ENCODE peak calls at places on chromosomes 2 and 18, in six cellular contexts. B, V, Y, K, D and O are unnamed samples.

GRCh38 chr18:24600076-24600654 is 139.7 kb downstream of the HRH4 start:
- DNase-seq in B (no peak), V (peak), Y (no peak), K (peak), D (no peak), O (peak)

GRCh38 chr2:128781166-128781887 is 462.7 kb upstream of the HS6ST1 start:
- DNase-seq in B (peak), V (no peak), Y (no peak), K (no peak), D (peak), O (no peak)

GRCh38 chr2:232216028-232216427 is 162.5 kb upstream of the ALPP start:
- DNase-seq in B (no peak), V (no peak), Y (no peak), K (no peak), D (no peak), O (no peak)

GRCh38 chr2:199484927-199485326 is 27.2 kb upstream of the SATB2 start:
- DNase-seq in B (no peak), V (no peak), Y (no peak), K (peak), D (no peak), O (no peak)

GRCh38 chr2:160489096-160489495 is 4.5 kb downstream of the RBMS1 start:
- DNase-seq in B (no peak), V (peak), Y (no peak), K (no peak), D (no peak), O (no peak)

GRCh38 chr2:30332791-30333453 is 101.6 kb downstream of the LBH start:
- DNase-seq in B (no peak), V (no peak), Y (no peak), K (no peak), D (no peak), O (no peak)

GRCh38 chr2:40043191-40043590 is 264.1 kb upstream of the THUMPD2 start:
- DNase-seq in B (no peak), V (no peak), Y (no peak), K (peak), D (no peak), O (peak)

GRCh38 chr18:57624988-57625387 is 3.4 kb upstream of the NARS1 start:
- DNase-seq in B (no peak), V (peak), Y (no peak), K (peak), D (no peak), O (peak)

DNA sequence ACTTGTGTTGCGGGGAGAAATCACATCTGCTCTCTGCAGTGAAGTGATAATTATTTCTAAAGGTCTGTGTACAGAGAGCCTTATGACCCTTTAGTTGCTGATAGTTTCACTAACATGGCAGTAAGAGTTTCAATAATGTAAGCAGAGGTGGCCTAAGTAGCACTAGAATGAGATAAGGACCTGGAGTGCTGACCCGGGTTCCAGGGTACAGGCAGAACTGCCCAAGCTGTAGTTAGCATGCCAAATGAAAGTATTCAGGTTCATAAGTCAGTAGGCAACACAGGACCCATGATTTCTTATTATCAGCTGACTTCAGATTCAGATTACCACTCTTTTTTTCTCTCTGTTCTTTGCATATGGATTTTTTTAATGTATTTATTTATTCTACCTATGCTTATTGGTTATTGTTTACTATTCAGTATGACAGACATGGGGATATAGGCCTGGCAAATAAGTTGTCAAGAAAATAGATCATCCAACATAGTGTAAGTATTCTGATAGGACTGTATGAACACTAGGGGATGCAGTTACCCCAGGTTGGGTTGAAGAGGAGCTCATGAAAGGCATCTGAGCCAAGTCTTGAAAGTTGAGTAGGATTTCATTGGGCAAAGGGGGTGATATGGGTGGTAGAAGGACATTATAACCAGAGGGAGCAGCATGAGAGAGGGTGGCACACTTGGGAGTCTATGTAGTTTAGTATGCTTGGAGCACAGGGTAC is 105.2 kb downstream of the CCDC85A start:
- DNase-seq in B (no peak), V (no peak), Y (no peak), K (no peak), D (no peak), O (no peak)
- TF ChIP-seq CTCF in B (no peak), V (no peak), Y (peak), K (peak), D (peak), O (no peak)

DNA sequence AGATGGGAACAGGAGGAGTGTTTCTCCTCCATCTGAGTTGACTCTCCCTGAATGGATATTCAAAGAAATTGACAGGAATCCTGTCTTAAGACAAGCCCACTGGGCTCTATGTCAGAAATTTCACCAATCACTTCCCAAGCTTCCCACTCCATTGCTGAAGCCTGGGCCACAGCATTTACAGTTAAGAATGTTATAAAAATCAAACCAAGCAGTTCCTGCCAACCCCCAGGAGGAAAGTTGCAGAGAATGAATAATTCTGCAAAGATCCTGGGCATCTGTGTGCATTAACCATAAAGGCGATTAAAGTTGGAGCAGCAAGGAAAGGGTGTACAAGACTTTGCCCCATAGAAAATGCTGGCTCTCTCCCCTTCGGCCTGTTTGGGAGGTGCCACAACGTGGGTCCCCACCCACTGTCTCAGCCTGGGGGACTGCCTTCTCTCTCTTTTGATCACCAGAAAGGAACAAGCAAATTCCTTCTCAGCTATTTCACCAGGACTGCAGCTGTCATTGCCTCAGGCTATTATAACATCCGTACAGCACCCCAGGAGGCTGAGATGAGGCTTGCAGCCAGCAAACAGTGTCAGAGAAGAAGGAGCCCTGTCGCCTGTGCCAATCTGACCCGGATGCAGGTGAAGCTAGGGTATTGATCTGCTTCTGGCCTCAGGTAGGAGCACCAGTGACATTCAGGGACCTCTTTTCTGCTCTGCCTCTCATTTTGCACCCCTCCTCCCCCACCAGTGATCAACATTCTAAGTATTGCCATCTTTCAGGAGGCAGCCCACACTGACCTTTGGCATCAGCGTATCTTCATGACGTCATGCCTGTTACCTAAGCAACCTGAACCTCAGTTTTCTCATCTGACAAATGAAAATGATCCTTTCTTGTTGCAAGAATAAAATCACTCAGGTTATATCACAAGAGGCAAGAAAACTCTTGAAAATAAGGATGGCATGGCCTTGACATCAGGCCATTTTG is 219.0 kb downstream of the SH3BP4 start:
- DNase-seq in B (no peak), V (peak), Y (no peak), K (peak), D (no peak), O (peak)
- H3K4me3 ChIP-seq in B (no peak), V (no peak), Y (no peak), K (no peak), D (no peak), O (no peak)

DNA sequence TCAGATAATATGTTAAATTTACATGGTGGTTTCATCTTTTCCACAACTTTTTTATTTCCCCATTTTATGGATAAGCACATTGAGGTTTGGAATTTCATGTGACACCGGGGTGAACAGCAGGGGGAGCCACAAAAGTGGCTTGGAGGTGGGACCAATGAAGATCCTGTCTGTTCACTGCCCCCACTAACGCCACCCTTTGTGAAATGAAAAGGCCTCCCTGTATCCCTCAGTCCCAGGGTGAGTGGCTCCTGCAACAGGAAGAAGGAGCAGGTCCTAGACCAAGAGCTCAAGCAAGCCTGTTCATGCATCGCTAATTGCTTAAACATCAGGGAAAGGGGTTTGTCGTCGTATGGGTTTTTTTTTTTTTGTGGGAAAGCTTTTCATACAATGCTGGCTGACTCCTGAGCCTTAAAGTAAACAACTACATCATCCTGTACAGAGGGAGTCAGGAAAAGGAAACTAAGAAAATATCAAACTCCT is 267.8 kb upstream of the EPAS1 start:
- DNase-seq in B (no peak), V (peak), Y (no peak), K (peak), D (no peak), O (no peak)
- TF ChIP-seq CTCF in B (no peak), V (peak), Y (no peak), K (no peak), D (peak), O (no peak)

GRCh38 chr2:119545076-119545475 is 827 bp downstream of the CFAP221 start:
- DNase-seq in B (no peak), V (no peak), Y (no peak), K (peak), D (no peak), O (no peak)
- H3K4me3 ChIP-seq in B (peak), V (no peak), Y (no peak), K (no peak), D (peak), O (no peak)

GRCh38 chr2:9230051-9230802 is 23.6 kb downstream of the ASAP2 start:
- DNase-seq in B (no peak), V (peak), Y (no peak), K (peak), D (no peak), O (no peak)
- TF ChIP-seq CTCF in B (no peak), V (no peak), Y (no peak), K (peak), D (no peak), O (peak)

GRCh38 chr18:62522510-62523254 is at the start of gene ZCCHC2:
- DNase-seq in B (peak), V (peak), Y (peak), K (peak), D (peak), O (peak)

GRCh38 chr18:62522178-62522509 is 681 bp upstream of the ZCCHC2 start:
- DNase-seq in B (no peak), V (no peak), Y (no peak), K (no peak), D (no peak), O (no peak)

GRCh38 chr18:62524443-62525200 is 1.8 kb downstream of the ZCCHC2 start:
- DNase-seq in B (peak), V (peak), Y (peak), K (peak), D (peak), O (peak)

GRCh38 chr18:62523631-62524442 is 1.0 kb downstream of the ZCCHC2 start:
- DNase-seq in B (peak), V (peak), Y (peak), K (peak), D (peak), O (peak)

GRCh38 chr18:62523255-62523588 is 397 bp downstream of the ZCCHC2 start:
- DNase-seq in B (no peak), V (no peak), Y (no peak), K (no peak), D (no peak), O (no peak)
- H3K4me3 ChIP-seq in B (peak), V (peak), Y (peak), K (peak), D (peak), O (peak)

DNA sequence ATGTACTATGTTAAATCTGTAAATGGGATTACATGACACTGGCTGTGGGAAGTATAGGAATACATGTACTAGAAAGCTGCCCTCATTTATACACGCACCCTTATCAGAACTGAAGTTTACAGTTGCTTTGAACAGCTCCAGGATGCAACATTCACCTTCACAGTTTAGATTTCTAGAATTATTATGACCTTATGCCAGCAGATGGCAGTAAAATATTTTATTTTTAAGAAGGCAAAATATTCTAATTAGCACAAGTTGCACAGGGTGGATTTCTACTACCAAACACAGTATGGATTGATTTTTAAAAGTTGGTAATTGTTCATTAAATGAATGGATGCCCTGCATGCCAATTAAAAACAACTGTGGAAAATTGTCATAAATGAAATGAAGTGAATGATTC is 670.4 kb downstream of the KCNJ3 start:
- DNase-seq in B (no peak), V (peak), Y (no peak), K (peak), D (no peak), O (peak)
- TF ChIP-seq CTCF in B (no peak), V (no peak), Y (peak), K (peak), D (no peak), O (no peak)

GRCh38 chr2:48248251-48248933 is 281.6 kb upstream of the STON1 start:
- DNase-seq in B (no peak), V (peak), Y (no peak), K (peak), D (no peak), O (peak)
- H3K4me3 ChIP-seq in B (no peak), V (no peak), Y (no peak), K (no peak), D (no peak), O (no peak)

GRCh38 chr2:598043-598802 is 79.0 kb downstream of the TMEM18 start:
- DNase-seq in B (no peak), V (no peak), Y (no peak), K (no peak), D (no peak), O (no peak)
- TF ChIP-seq CTCF in B (no peak), V (no peak), Y (no peak), K (no peak), D (no peak), O (no peak)